ENCODE peak calls at places on chromosomes 1 and 21, in nine cellular contexts. C, L, Y, B, N, M, U, W and P are unnamed samples.
A peak's percentile ranks its signal among the peaks of the same experiment; 100 is the strongest.

GRCh38 chr1:226306425-226306824 is 2.5 kb downstream of the LIN9 start:
- DNase-seq in C (no peak), N (no peak), L (no peak), U (no peak), M (no peak), W (no peak), B (no peak), Y (no peak), P (no peak)

GRCh38 chr1:247681288-247681897 is 1.9 kb upstream of the OR13G1 start:
- DNase-seq in M (no peak), L (peak; percentile 38), U (peak; percentile 58), N (peak; percentile 31), Y (no peak), W (peak; percentile 34), B (no peak), C (peak; percentile 49), P (peak; percentile 27)

GRCh38 chr1:172851077-172851476 is 192.2 kb downstream of the FASLG start:
- DNase-seq in W (no peak), M (no peak), L (no peak), Y (no peak), B (no peak), N (no peak), U (no peak), C (no peak), P (no peak)

GRCh38 chr1:9890224-9890731 is 19.8 kb downstream of the CTNNBIP1 start:
- DNase-seq in L (peak; percentile 65), C (no peak), B (no peak), U (peak; percentile 80), N (no peak), W (no peak), Y (no peak), M (no peak), P (peak; percentile 98)

GRCh38 chr1:3570081-3570986 is 41.0 kb downstream of the MEGF6 start:
- DNase-seq in C (no peak), Y (no peak), W (no peak), N (no peak), M (no peak), L (no peak), U (peak; percentile 11), B (no peak), P (no peak)

GRCh38 chr1:172394167-172394751 is 26.2 kb upstream of the C1orf105 start:
- DNase-seq in Y (peak; percentile 30), M (no peak), B (peak; percentile 48), L (no peak), C (no peak), W (peak; percentile 56), U (peak; percentile 51), N (peak; percentile 45), P (peak; percentile 64)

GRCh38 chr1:232196042-232196441 is 433.9 kb downstream of the SIPA1L2 start:
- DNase-seq in Y (no peak), U (no peak), L (no peak), C (no peak), B (no peak), W (no peak), N (no peak), M (no peak), P (no peak)

GRCh38 chr1:36224537-36225297 is 474 bp downstream of the THRAP3 start:
- DNase-seq in B (no peak), W (peak; percentile 84), Y (peak; percentile 71), L (peak; percentile 78), N (peak; percentile 84), U (peak; percentile 81), M (no peak), C (peak; percentile 84), P (peak; percentile 88)

GRCh38 chr1:11187458-11187857 is 1.7 kb upstream of the ANGPTL7 start:
- DNase-seq in L (no peak), Y (no peak), U (no peak), C (no peak), M (no peak), N (no peak), B (no peak), W (no peak), P (no peak)

GRCh38 chr1:171566467-171566866 is 55.6 kb upstream of the MYOCOS start:
- DNase-seq in M (no peak), Y (no peak), U (peak; percentile 4), W (no peak), C (no peak), B (no peak), L (no peak), N (no peak), P (no peak)

GRCh38 chr1:198605426-198605825 is 33.4 kb upstream of the PTPRC start:
- DNase-seq in M (no peak), U (peak; percentile 79), C (no peak), N (no peak), Y (no peak), L (no peak), B (no peak), W (no peak), P (no peak)

GRCh38 chr1:208166340-208167138 is 77.6 kb downstream of the PLXNA2 start:
- DNase-seq in W (no peak), Y (no peak), N (no peak), L (no peak), C (no peak), M (no peak), U (peak; percentile 79), B (no peak), P (peak; percentile 26)

GRCh38 chr1:84851839-84852238 is 41.2 kb downstream of the LPAR3 start:
- DNase-seq in U (no peak), Y (no peak), M (no peak), L (no peak), B (no peak), N (no peak), W (no peak), C (no peak), P (peak; percentile 86)

GRCh38 chr1:162357681-162358266 is 18.9 kb downstream of the SPATA46 start:
- DNase-seq in B (no peak), C (peak; percentile 57), U (peak; percentile 68), M (no peak), L (peak; percentile 33), Y (no peak), N (peak; percentile 45), W (no peak), P (peak; percentile 53)

GRCh38 chr1:27153549-27153886 is 1.4 kb downstream of the SLC9A1 start:
- DNase-seq in L (no peak), Y (no peak), M (no peak), B (no peak), W (no peak), C (peak; percentile 58), N (no peak), U (peak; percentile 42), P (peak; percentile 51)

GRCh38 chr1:10668241-10668761 is 128.1 kb downstream of the CASZ1 start:
- DNase-seq in C (no peak), U (peak; percentile 60), B (no peak), W (no peak), Y (no peak), L (no peak), M (no peak), N (peak; percentile 50), P (no peak)

GRCh38 chr21:41065539-41065938 is 102.4 kb upstream of the BACE2 start:
- DNase-seq in L (no peak), U (no peak), M (no peak), Y (no peak), C (no peak), B (no peak), N (no peak), W (no peak), P (no peak)

GRCh38 chr1:151133339-151133761 is 13.1 kb downstream of the SEMA6C start:
- DNase-seq in U (no peak), Y (no peak), C (no peak), L (no peak), W (no peak), B (peak; percentile 26), N (no peak), M (no peak), P (no peak)

GRCh38 chr1:33055210-33055991 is 18.7 kb upstream of the AK2 start:
- DNase-seq in U (peak; percentile 59), C (peak; percentile 78), B (peak; percentile 32), N (peak; percentile 91), W (peak; percentile 66), Y (no peak), L (peak; percentile 48), M (no peak), P (peak; percentile 87)

GRCh38 chr1:208047975-208048374 is 137.1 kb upstream of the CD34 start:
- DNase-seq in N (no peak), M (no peak), U (no peak), C (peak; percentile 47), B (no peak), W (no peak), L (no peak), Y (no peak), P (no peak)

GRCh38 chr1:12185036-12185435 is 18.2 kb downstream of the TNFRSF1B start:
- DNase-seq in N (no peak), Y (no peak), C (no peak), L (no peak), M (no peak), U (no peak), W (no peak), B (no peak), P (no peak)

GRCh38 chr1:212288614-212289013 is 3.4 kb downstream of the PPP2R5A start:
- DNase-seq in W (no peak), Y (no peak), U (peak; percentile 39), N (peak; percentile 32), B (no peak), C (no peak), M (no peak), L (no peak), P (peak; percentile 63)

GRCh38 chr1:205582471-205583291 is 49.1 kb downstream of the ELK4 start:
- DNase-seq in M (no peak), L (peak; percentile 27), B (no peak), C (peak; percentile 85), U (peak; percentile 96), Y (no peak), W (peak; percentile 42), N (peak; percentile 78), P (no peak)

GRCh38 chr1:110068646-110069301 is 1.7 kb downstream of the ALX3 start:
- DNase-seq in B (no peak), C (no peak), L (no peak), U (no peak), M (no peak), Y (no peak), W (peak; percentile 60), N (peak; percentile 15), P (no peak)

GRCh38 chr1:205127646-205128045 is 5.9 kb upstream of the RBBP5 start:
- DNase-seq in Y (no peak), B (no peak), L (no peak), N (no peak), W (no peak), M (no peak), U (no peak), C (no peak), P (no peak)

GRCh38 chr1:94095744-94096469 is 25.0 kb downstream of the ABCA4 start:
- DNase-seq in M (no peak), W (no peak), C (no peak), B (no peak), U (no peak), Y (no peak), L (no peak), N (no peak), P (no peak)

GRCh38 chr1:22373252-22373651 is 78.4 kb upstream of the ZBTB40 start:
- DNase-seq in U (no peak), L (no peak), W (no peak), M (no peak), Y (no peak), C (no peak), N (no peak), B (no peak), P (no peak)